ENCODE peak calls at places on chromosomes 11 and 22, in six cellular contexts. One of them, this sample, is unnamed.

GRCh38 chr11:134978388-134979088 is 566.5 kb upstream of the B3GAT1 start:
- ATAC-seq in HepG2: peak
- ATAC-seq in K562: peak
- ATAC-seq in GM12878: no peak
- ATAC-seq in A549: no peak
- ATAC-seq in upper lobe of left lung: no peak
- ATAC-seq in this sample: no peak

GRCh38 chr11:69686452-69686851 is 11.3 kb upstream of the LTO1 start:
- ATAC-seq in upper lobe of left lung: no peak
- ATAC-seq in HepG2: no peak
- ATAC-seq in GM12878: no peak
- ATAC-seq in K562: no peak
- ATAC-seq in A549: no peak
- ATAC-seq in this sample: no peak

GRCh38 chr11:66637557-66638176 is 836 bp upstream of the RBM4 start:
- ATAC-seq in K562: peak
- ATAC-seq in HepG2: peak
- ATAC-seq in GM12878: peak
- ATAC-seq in A549: peak
- ATAC-seq in upper lobe of left lung: peak
- ATAC-seq in this sample: no peak

GRCh38 chr11:8332196-8332595 is 68.5 kb upstream of the LMO1 start:
- ATAC-seq in HepG2: no peak
- ATAC-seq in upper lobe of left lung: no peak
- ATAC-seq in GM12878: no peak
- ATAC-seq in A549: no peak
- ATAC-seq in K562: no peak
- ATAC-seq in this sample: no peak

GRCh38 chr11:3969613-3970012 is 114.1 kb downstream of the STIM1 start:
- ATAC-seq in A549: no peak
- ATAC-seq in GM12878: no peak
- ATAC-seq in HepG2: no peak
- ATAC-seq in upper lobe of left lung: no peak
- ATAC-seq in K562: no peak
- ATAC-seq in this sample: peak

GRCh38 chr11:111308140-111308539 is 9.8 kb downstream of the POU2AF3 start:
- ATAC-seq in GM12878: no peak
- ATAC-seq in HepG2: peak
- ATAC-seq in A549: peak
- ATAC-seq in K562: no peak
- ATAC-seq in upper lobe of left lung: no peak
- ATAC-seq in this sample: no peak

GRCh38 chr11:121800704-121801516 is 315.1 kb downstream of the BLID start:
- ATAC-seq in upper lobe of left lung: no peak
- ATAC-seq in GM12878: no peak
- ATAC-seq in K562: no peak
- ATAC-seq in A549: no peak
- ATAC-seq in HepG2: no peak
- ATAC-seq in this sample: peak

GRCh38 chr11:68560216-68560615 is 99.7 kb downstream of the PPP6R3 start:
- ATAC-seq in A549: no peak
- ATAC-seq in upper lobe of left lung: no peak
- ATAC-seq in GM12878: no peak
- ATAC-seq in K562: no peak
- ATAC-seq in HepG2: no peak
- ATAC-seq in this sample: no peak

GRCh38 chr11:75328426-75329277 is 22.8 kb downstream of the ARRB1 start:
- ATAC-seq in A549: peak
- ATAC-seq in K562: peak
- ATAC-seq in GM12878: peak
- ATAC-seq in HepG2: peak
- ATAC-seq in upper lobe of left lung: peak
- ATAC-seq in this sample: peak

GRCh38 chr11:46977940-46978595 is 41.5 kb downstream of the CSTPP1 start:
- ATAC-seq in GM12878: no peak
- ATAC-seq in upper lobe of left lung: no peak
- ATAC-seq in HepG2: no peak
- ATAC-seq in A549: peak
- ATAC-seq in K562: no peak
- ATAC-seq in this sample: no peak

GRCh38 chr22:44325718-44326548 is 13.2 kb upstream of the SHISAL1 start:
- ATAC-seq in A549: no peak
- ATAC-seq in GM12878: no peak
- ATAC-seq in K562: no peak
- ATAC-seq in upper lobe of left lung: no peak
- ATAC-seq in HepG2: no peak
- ATAC-seq in this sample: no peak

GRCh38 chr11:72760543-72761400 is 8.6 kb upstream of the ARAP1 start:
- ATAC-seq in GM12878: no peak
- ATAC-seq in K562: no peak
- ATAC-seq in HepG2: no peak
- ATAC-seq in upper lobe of left lung: no peak
- ATAC-seq in A549: no peak
- ATAC-seq in this sample: no peak

GRCh38 chr11:63802637-63803414 is 10.4 kb upstream of the SPINDOC start:
- ATAC-seq in GM12878: peak
- ATAC-seq in upper lobe of left lung: no peak
- ATAC-seq in A549: peak
- ATAC-seq in K562: peak
- ATAC-seq in HepG2: no peak
- ATAC-seq in this sample: no peak

GRCh38 chr11:32487270-32487669 is 51.9 kb upstream of the WT1 start:
- ATAC-seq in A549: peak
- ATAC-seq in K562: peak
- ATAC-seq in GM12878: peak
- ATAC-seq in HepG2: peak
- ATAC-seq in upper lobe of left lung: no peak
- ATAC-seq in this sample: no peak

GRCh38 chr11:76802151-76802550 is 19.0 kb downstream of the TSKU start:
- ATAC-seq in upper lobe of left lung: no peak
- ATAC-seq in GM12878: no peak
- ATAC-seq in A549: no peak
- ATAC-seq in K562: no peak
- ATAC-seq in HepG2: no peak
- ATAC-seq in this sample: no peak

GRCh38 chr11:115611343-115611742 is 107.1 kb upstream of the CADM1 start:
- ATAC-seq in HepG2: no peak
- ATAC-seq in GM12878: no peak
- ATAC-seq in K562: no peak
- ATAC-seq in upper lobe of left lung: no peak
- ATAC-seq in A549: no peak
- ATAC-seq in this sample: no peak

GRCh38 chr11:115613004-115613403 is 108.8 kb upstream of the CADM1 start:
- ATAC-seq in upper lobe of left lung: no peak
- ATAC-seq in A549: no peak
- ATAC-seq in K562: no peak
- ATAC-seq in GM12878: no peak
- ATAC-seq in HepG2: no peak
- ATAC-seq in this sample: no peak

GRCh38 chr11:115613986-115614625 is 109.9 kb upstream of the CADM1 start:
- ATAC-seq in GM12878: no peak
- ATAC-seq in A549: peak
- ATAC-seq in HepG2: peak
- ATAC-seq in K562: no peak
- ATAC-seq in upper lobe of left lung: no peak
- ATAC-seq in this sample: no peak

GRCh38 chr11:115610908-115611307 is 106.7 kb upstream of the CADM1 start:
- ATAC-seq in A549: no peak
- ATAC-seq in upper lobe of left lung: no peak
- ATAC-seq in GM12878: no peak
- ATAC-seq in K562: no peak
- ATAC-seq in HepG2: no peak
- ATAC-seq in this sample: no peak

DNA sequence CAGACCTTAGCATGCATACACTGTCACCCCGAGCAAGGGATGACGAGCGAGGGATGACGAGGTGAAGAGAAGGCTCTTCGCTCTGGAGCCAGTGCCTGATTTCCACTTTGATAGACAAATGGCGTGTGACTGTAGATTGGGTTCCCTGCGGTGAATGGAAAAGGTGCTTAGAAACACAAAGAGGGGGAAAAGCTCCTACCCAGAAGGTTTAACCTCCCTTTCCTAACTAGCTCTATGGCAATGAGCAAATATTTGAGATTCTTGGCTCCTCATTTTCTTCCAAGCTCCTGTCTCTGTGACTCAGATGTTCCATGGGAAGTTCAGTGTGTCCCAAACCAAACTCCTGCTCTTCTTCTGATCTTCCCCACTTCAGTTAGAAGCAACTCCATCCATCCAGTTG is 108.1 kb upstream of the CADM1 start:
- ATAC-seq in K562: no peak
- ATAC-seq in HepG2: no peak
- ATAC-seq in GM12878: no peak
- ATAC-seq in A549: no peak
- ATAC-seq in upper lobe of left lung: no peak
- ATAC-seq in this sample: no peak
- TF ChIP-seq EP300 in K562: no peak
- TF ChIP-seq EP300 in HepG2: no peak
- TF ChIP-seq EP300 in GM12878: no peak
- TF ChIP-seq EP300 in A549: no peak
- TF ChIP-seq EP300 in upper lobe of left lung: no peak
- TF ChIP-seq EP300 in this sample: no peak

GRCh38 chr11:567629-568258 is 7.0 kb downstream of the RASSF7 start:
- ATAC-seq in A549: peak
- ATAC-seq in GM12878: no peak
- ATAC-seq in K562: no peak
- ATAC-seq in HepG2: peak
- ATAC-seq in upper lobe of left lung: no peak
- ATAC-seq in this sample: no peak

GRCh38 chr11:567036-567628 is 6.4 kb downstream of the RASSF7 start:
- ATAC-seq in K562: no peak
- ATAC-seq in HepG2: no peak
- ATAC-seq in upper lobe of left lung: no peak
- ATAC-seq in GM12878: no peak
- ATAC-seq in A549: no peak
- ATAC-seq in this sample: no peak

GRCh38 chr11:569273-569885 is 6.9 kb upstream of the PHRF1 start:
- ATAC-seq in GM12878: no peak
- ATAC-seq in K562: no peak
- ATAC-seq in HepG2: peak
- ATAC-seq in upper lobe of left lung: no peak
- ATAC-seq in A549: no peak
- ATAC-seq in this sample: no peak

GRCh38 chr11:565921-566509 is 5.2 kb downstream of the RASSF7 start:
- ATAC-seq in A549: no peak
- ATAC-seq in upper lobe of left lung: no peak
- ATAC-seq in GM12878: no peak
- ATAC-seq in K562: no peak
- ATAC-seq in HepG2: peak
- ATAC-seq in this sample: no peak

DNA sequence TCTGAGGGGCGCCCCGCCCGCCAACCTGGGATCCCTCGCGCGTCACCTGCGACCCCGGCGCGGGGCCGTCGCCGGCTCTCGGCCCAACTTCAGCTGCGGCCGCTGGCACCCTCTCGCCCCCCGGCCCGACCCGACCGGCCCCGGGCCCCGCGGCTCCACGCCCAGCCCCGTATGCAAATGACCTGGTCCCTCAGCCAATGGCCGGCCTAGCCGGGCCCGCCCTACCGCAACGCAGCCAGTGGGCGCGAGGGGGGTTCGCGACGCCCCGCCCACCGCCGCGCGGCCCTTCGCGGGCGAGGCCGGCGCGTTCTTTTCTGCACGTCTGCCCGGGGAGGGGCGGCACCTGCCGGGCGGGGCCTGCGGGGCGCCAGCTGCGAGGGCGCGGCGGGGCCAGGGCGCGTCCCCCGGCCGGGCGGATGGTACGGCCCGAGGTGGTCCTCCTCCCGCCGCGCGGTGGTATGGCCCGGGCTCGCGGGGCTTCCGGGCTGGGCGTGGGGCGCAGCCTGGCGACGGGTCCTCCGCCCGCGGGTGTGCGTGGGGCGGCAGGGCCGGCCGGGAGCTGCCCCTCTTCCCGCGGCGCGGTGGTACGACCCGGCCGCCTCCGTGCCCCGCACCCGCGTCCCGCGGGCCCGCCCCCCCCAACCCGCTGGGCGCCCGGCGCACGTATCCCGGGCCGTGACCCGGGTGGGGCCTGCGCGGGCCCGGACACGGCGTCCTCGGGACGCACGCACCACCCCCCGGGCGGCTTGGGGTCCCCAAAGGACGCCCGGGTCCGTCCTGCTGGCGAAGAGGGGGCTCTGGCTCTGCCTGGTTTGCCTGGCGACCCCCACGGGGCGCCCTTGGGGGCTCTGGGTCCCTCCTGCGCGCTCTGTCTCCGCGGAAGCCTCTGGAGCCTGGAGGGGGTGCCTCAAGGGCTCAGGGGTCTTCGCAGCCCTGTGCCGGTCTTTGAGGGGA is 7.7 kb upstream of the PHRF1 start:
- ATAC-seq in A549: peak
- ATAC-seq in K562: peak
- ATAC-seq in GM12878: peak
- ATAC-seq in HepG2: peak
- ATAC-seq in upper lobe of left lung: peak
- ATAC-seq in this sample: peak
- TF ChIP-seq CTCF in A549: no peak
- TF ChIP-seq CTCF in K562: no peak
- TF ChIP-seq CTCF in GM12878: no peak
- TF ChIP-seq CTCF in HepG2: no peak
- TF ChIP-seq CTCF in upper lobe of left lung: peak
- TF ChIP-seq CTCF in this sample: peak

GRCh38 chr11:126281666-126282175 is 1.2 kb upstream of the TIRAP start:
- ATAC-seq in GM12878: no peak
- ATAC-seq in HepG2: no peak
- ATAC-seq in K562: no peak
- ATAC-seq in upper lobe of left lung: no peak
- ATAC-seq in A549: no peak
- ATAC-seq in this sample: no peak
- H3K4me3 ChIP-seq in GM12878: no peak
- H3K4me3 ChIP-seq in HepG2: peak
- H3K4me3 ChIP-seq in K562: no peak
- H3K4me3 ChIP-seq in upper lobe of left lung: peak
- H3K4me3 ChIP-seq in A549: no peak
- H3K4me3 ChIP-seq in this sample: no peak

DNA sequence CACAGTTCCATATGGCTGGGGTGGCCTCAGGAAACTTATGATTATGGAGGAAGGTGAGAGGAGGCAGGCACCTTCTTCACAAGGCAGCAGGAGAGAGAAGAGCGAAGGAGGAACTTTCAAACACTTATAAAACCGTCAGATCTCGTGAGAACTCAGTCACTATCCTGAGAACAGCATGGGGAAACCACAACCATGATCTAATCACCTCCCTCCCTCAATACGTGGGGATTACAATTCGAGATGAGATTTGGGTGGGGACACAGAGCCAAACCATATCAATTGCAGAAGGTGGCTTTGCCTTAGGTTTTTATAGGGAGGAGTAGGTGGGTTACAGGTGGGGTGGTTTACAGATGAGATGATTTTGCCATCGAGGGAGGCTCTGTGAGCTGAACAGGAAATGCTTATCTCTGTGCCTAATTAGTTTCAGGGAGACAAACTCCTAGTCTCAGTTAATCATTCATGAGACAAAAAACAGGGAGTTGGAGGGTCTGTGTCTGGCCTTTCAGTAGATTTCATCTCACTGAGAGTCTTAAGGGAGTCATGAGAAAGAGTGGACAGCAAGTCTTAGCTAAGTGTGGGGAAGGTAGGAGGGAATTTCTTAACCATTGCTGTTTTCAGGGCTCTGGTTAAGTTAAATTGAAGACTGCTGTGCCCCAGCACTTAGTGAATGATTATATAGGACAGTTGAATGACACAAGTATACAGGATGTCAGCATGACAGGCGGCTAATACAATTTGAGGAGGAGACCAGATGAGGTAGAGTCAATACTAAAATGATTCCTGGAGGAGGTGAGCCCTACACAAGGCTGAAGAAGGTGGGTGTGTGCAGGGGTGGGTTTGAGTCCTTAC is 47.7 kb downstream of the CWC15 start:
- ATAC-seq in K562: no peak
- ATAC-seq in HepG2: peak
- ATAC-seq in upper lobe of left lung: no peak
- ATAC-seq in GM12878: peak
- ATAC-seq in A549: no peak
- ATAC-seq in this sample: no peak
- TF ChIP-seq EP300 in K562: no peak
- TF ChIP-seq EP300 in HepG2: no peak
- TF ChIP-seq EP300 in upper lobe of left lung: no peak
- TF ChIP-seq EP300 in GM12878: no peak
- TF ChIP-seq EP300 in A549: no peak
- TF ChIP-seq EP300 in this sample: no peak